ENCODE peak calls at places on chromosomes 4 and X, in nine cellular contexts. X is activated CD4-positive, alpha-beta T cell treated with anti-CD3 and anti-CD28 coated beads, Interleukin-2, amount 50 U/mL, for 1 hour; W is stimulated activated CD4-positive, alpha-beta T cell treated with anti-CD3 and anti-CD28 coated beads, Interleukin-15, amount 100 ng/mL, for 48 hours; M is NCI-H1105; T is mesenchymal stem cell; L is activated naive CD8-positive, alpha-beta T cell treated with anti-CD3 and anti-CD28 coated beads, Interleukin-2, amount 50 U/mL, for 24 hours; D is amygdala; N is GM06990; Y is osteoblast. S is an unnamed sample.

GRCh38 chr4:18051281-18051680 is 29.7 kb upstream of the LCORL start:
- DNase-seq in X (no peak), W (no peak), M (no peak), T (no peak), L (no peak), D (no peak), N (no peak), Y (no peak), S (no peak)

GRCh38 chrX:40406330-40406859 is 174.4 kb upstream of the ATP6AP2 start:
- DNase-seq in X (no peak), W (no peak), M (no peak), T (no peak), L (no peak), D (no peak), N (no peak), Y (no peak), S (no peak)

GRCh38 chrX:84320023-84320422 is 132.0 kb upstream of the RPS6KA6 start:
- DNase-seq in X (no peak), W (no peak), M (no peak), T (no peak), L (no peak), D (no peak), N (no peak), Y (no peak), S (no peak)

GRCh38 chr4:137509855-137510282 is 22.4 kb downstream of the PCDH18 start:
- DNase-seq in X (no peak), W (no peak), M (no peak), T (no peak), L (no peak), D (no peak), N (no peak), Y (no peak), S (no peak)

GRCh38 chr4:73701116-73701515 is 39.3 kb upstream of the CXCL8 start:
- DNase-seq in X (no peak), W (no peak), M (no peak), T (peak), L (no peak), D (no peak), N (no peak), Y (no peak), S (no peak)

GRCh38 chrX:153647461-153648357 is 706 bp downstream of the DUSP9 start:
- DNase-seq in X (no peak), W (no peak), M (no peak), T (no peak), L (no peak), D (no peak), N (no peak), Y (peak), S (no peak)

GRCh38 chr4:23770011-23770410 is 119.8 kb downstream of the PPARGC1A start:
- DNase-seq in X (no peak), W (no peak), M (no peak), T (peak), L (no peak), D (no peak), N (no peak), Y (no peak), S (no peak)

GRCh38 chr4:107292979-107293378 is 256.9 kb upstream of the DKK2 start:
- DNase-seq in X (no peak), W (no peak), M (no peak), T (no peak), L (no peak), D (no peak), N (no peak), Y (no peak), S (no peak)

GRCh38 chr4:128277856-128278255 is 9.8 kb downstream of the PGRMC2 start:
- DNase-seq in X (no peak), W (no peak), M (no peak), T (no peak), L (no peak), D (no peak), N (no peak), Y (no peak), S (no peak)

GRCh38 chr4:123619326-123619725 is 222.7 kb downstream of the SPRY1 start:
- DNase-seq in X (no peak), W (no peak), M (no peak), T (no peak), L (no peak), D (no peak), N (no peak), Y (no peak), S (no peak)

GRCh38 chr4:156972370-156972980 is 876 bp upstream of the PDGFC start:
- DNase-seq in X (no peak), W (no peak), M (no peak), T (peak), L (no peak), D (no peak), N (no peak), Y (peak), S (no peak)

GRCh38 chr4:28799696-28800095 is 1920.5 kb upstream of the PCDH7 start:
- DNase-seq in X (no peak), W (no peak), M (no peak), T (no peak), L (no peak), D (no peak), N (no peak), Y (no peak), S (no peak)

GRCh38 chr4:98143001-98143899 is at the start of gene STPG2:
- DNase-seq in X (peak), W (peak), M (peak), T (peak), L (peak), D (peak), N (peak), Y (peak), S (peak)

GRCh38 chrX:31845003-31845402 is 773.2 kb upstream of the FTHL17 start:
- DNase-seq in X (no peak), W (no peak), M (no peak), T (no peak), L (no peak), D (no peak), N (no peak), Y (no peak), S (no peak)

GRCh38 chr4:152356428-152357034 is 179.4 kb downstream of the FBXW7 start:
- DNase-seq in X (no peak), W (no peak), M (no peak), T (peak), L (no peak), D (no peak), N (no peak), Y (no peak), S (no peak)

GRCh38 chrX:137044893-137045292 is 11.1 kb upstream of the GPR101 start:
- DNase-seq in X (no peak), W (no peak), M (no peak), T (no peak), L (no peak), D (no peak), N (no peak), Y (no peak), S (no peak)

GRCh38 chrX:124646403-124646802 is 300.0 kb downstream of the SH2D1A start:
- DNase-seq in X (no peak), W (no peak), M (no peak), T (no peak), L (no peak), D (no peak), N (no peak), Y (no peak), S (no peak)

GRCh38 chr4:118997601-118998000 is 108.9 kb downstream of the SYNPO2 start:
- DNase-seq in X (no peak), W (no peak), M (no peak), T (peak), L (no peak), D (no peak), N (no peak), Y (peak), S (no peak)

GRCh38 chr4:140149851-140150635 is 3.9 kb downstream of the MAML3 start:
- DNase-seq in X (peak), W (peak), M (peak), T (peak), L (peak), D (peak), N (peak), Y (peak), S (peak)

GRCh38 chr4:52718123-52718522 is 33.1 kb downstream of the ERVMER34-1 start:
- DNase-seq in X (no peak), W (no peak), M (no peak), T (peak), L (no peak), D (no peak), N (no peak), Y (peak), S (no peak)

GRCh38 chrX:120271218-120271617 is 20.6 kb downstream of the ZBTB33 start:
- DNase-seq in X (no peak), W (no peak), M (no peak), T (no peak), L (no peak), D (no peak), N (no peak), Y (no peak), S (no peak)

GRCh38 chr4:124947622-124948265 is 235.2 kb upstream of the ANKRD50 start:
- DNase-seq in X (no peak), W (no peak), M (no peak), T (no peak), L (no peak), D (no peak), N (no peak), Y (no peak), S (no peak)

GRCh38 chr4:112876316-112876715 is 173.1 kb upstream of the ANK2 start:
- DNase-seq in X (no peak), W (no peak), M (no peak), T (no peak), L (no peak), D (no peak), N (no peak), Y (no peak), S (no peak)

GRCh38 chrX:119410027-119410819 is 11.1 kb downstream of the SLC25A43 start:
- DNase-seq in X (no peak), W (no peak), M (no peak), T (peak), L (no peak), D (peak), N (no peak), Y (no peak), S (no peak)

GRCh38 chr4:107094332-107094731 is 58.2 kb upstream of the DKK2 start:
- DNase-seq in X (no peak), W (no peak), M (no peak), T (peak), L (no peak), D (no peak), N (no peak), Y (peak), S (no peak)

GRCh38 chr4:147789596-147789995 is 57.7 kb downstream of the ARHGAP10 start:
- DNase-seq in X (no peak), W (no peak), M (no peak), T (no peak), L (no peak), D (no peak), N (no peak), Y (no peak), S (no peak)

GRCh38 chrX:73851014-73852009 is 288.3 kb downstream of the CHIC1 start:
- DNase-seq in X (no peak), W (peak), M (no peak), T (no peak), L (no peak), D (no peak), N (peak), Y (peak), S (no peak)

GRCh38 chr4:7679431-7679830 is 244.7 kb upstream of the PSAPL1 start:
- DNase-seq in X (no peak), W (no peak), M (no peak), T (no peak), L (no peak), D (no peak), N (no peak), Y (peak), S (no peak)

GRCh38 chr4:39621582-39621981 is 17.1 kb downstream of the SMIM14 start:
- DNase-seq in X (no peak), W (no peak), M (no peak), T (peak), L (no peak), D (no peak), N (no peak), Y (no peak), S (no peak)

GRCh38 chrX:11406109-11406755 is 113.0 kb downstream of the AMELX start:
- DNase-seq in X (no peak), W (no peak), M (no peak), T (peak), L (no peak), D (no peak), N (no peak), Y (no peak), S (no peak)

GRCh38 chr4:83207497-83208105 is 77.0 kb downstream of the COQ2 start:
- DNase-seq in X (no peak), W (no peak), M (no peak), T (peak), L (no peak), D (no peak), N (no peak), Y (no peak), S (no peak)

GRCh38 chr4:82528868-82529267 is 32.9 kb downstream of the TMEM150C start:
- DNase-seq in X (no peak), W (no peak), M (no peak), T (no peak), L (no peak), D (no peak), N (no peak), Y (no peak), S (no peak)

GRCh38 chr4:25505637-25505991 is 128.6 kb downstream of the ANAPC4 start:
- DNase-seq in X (no peak), W (no peak), M (no peak), T (no peak), L (no peak), D (no peak), N (peak), Y (no peak), S (no peak)

GRCh38 chr4:159390648-159391047 is 287.8 kb downstream of the RAPGEF2 start:
- DNase-seq in X (no peak), W (no peak), M (no peak), T (peak), L (no peak), D (no peak), N (no peak), Y (peak), S (no peak)

S was measured in CD4-positive, CD25-positive, alpha-beta regulatory T cell.